ENCODE peak calls at places on chromosomes 5 and 9, in five cellular contexts. U is stomach, P is breast epithelium, M is sigmoid colon, F is uterus. I is an unnamed sample.

GRCh38 chr9:76394023-76394895 is at the start of gene RFK:
- DNase-seq in U (peak; percentile 94), P (peak; percentile 68), M (peak; percentile 97), F (peak; percentile 91), I (peak; percentile 53)

GRCh38 chr5:54013556-54014157 is 296.7 kb downstream of the ARL15 start:
- DNase-seq in U (no peak), P (no peak), M (no peak), F (no peak), I (no peak)

GRCh38 chr5:60972225-60972624 is 27.2 kb downstream of the NDUFAF2 start:
- DNase-seq in U (no peak), P (no peak), M (no peak), F (no peak), I (no peak)

GRCh38 chr5:174223355-174223754 is 177.8 kb downstream of the NSG2 start:
- DNase-seq in U (no peak), P (no peak), M (no peak), F (no peak), I (no peak)

GRCh38 chr5:129392681-129393080 is 67.4 kb upstream of the ADAMTS19 start:
- DNase-seq in U (no peak), P (no peak), M (no peak), F (no peak), I (no peak)

GRCh38 chr5:112973036-112973435 is 3.6 kb upstream of the DCP2 start:
- DNase-seq in U (no peak), P (no peak), M (no peak), F (no peak), I (no peak)

GRCh38 chr9:14153310-14153720 is 160.6 kb downstream of the NFIB start:
- DNase-seq in U (no peak), P (no peak), M (no peak), F (no peak), I (no peak)

GRCh38 chr5:155996123-155996522 is 330.8 kb upstream of the SGCD start:
- DNase-seq in U (no peak), P (no peak), M (no peak), F (no peak), I (no peak)

GRCh38 chr5:158640581-158640980 is 459.1 kb downstream of the EBF1 start:
- DNase-seq in U (no peak), P (no peak), M (no peak), F (peak; percentile 16), I (no peak)

GRCh38 chr5:154197801-154198461 is 7.4 kb downstream of the GALNT10 start:
- DNase-seq in U (peak; percentile 57), P (peak; percentile 53), M (no peak), F (no peak), I (no peak)
- H3K4me1 ChIP-seq in U (peaks cover 78% of the 10 kb centered on the region), P (peaks cover 12% of the 10 kb centered on the region), M (peaks cover 64% of the 10 kb centered on the region), F (no peaks in the 10 kb centered on the region), I (peaks cover 15% of the 10 kb centered on the region)

GRCh38 chr9:95032580-95033298 is 284.8 kb downstream of the FANCC start:
- DNase-seq in U (no peak), P (no peak), M (no peak), F (no peak), I (no peak)
- H3K4me1 ChIP-seq in U (peaks cover 93% of the 10 kb centered on the region), P (no peaks in the 10 kb centered on the region), M (peaks cover 100% of the 10 kb centered on the region), F (peaks cover 11% of the 10 kb centered on the region), I (peaks cover 99% of the 10 kb centered on the region)

GRCh38 chr9:132729235-132729890 is 59.1 kb downstream of the GTF3C4 start:
- DNase-seq in U (no peak), P (no peak), M (peak; percentile 25), F (no peak), I (no peak)
- H3K4me1 ChIP-seq in U (peaks cover 3% of the 10 kb centered on the region), P (no peaks in the 10 kb centered on the region), M (no peaks in the 10 kb centered on the region), F (no peaks in the 10 kb centered on the region), I (no peaks in the 10 kb centered on the region)

DNA sequence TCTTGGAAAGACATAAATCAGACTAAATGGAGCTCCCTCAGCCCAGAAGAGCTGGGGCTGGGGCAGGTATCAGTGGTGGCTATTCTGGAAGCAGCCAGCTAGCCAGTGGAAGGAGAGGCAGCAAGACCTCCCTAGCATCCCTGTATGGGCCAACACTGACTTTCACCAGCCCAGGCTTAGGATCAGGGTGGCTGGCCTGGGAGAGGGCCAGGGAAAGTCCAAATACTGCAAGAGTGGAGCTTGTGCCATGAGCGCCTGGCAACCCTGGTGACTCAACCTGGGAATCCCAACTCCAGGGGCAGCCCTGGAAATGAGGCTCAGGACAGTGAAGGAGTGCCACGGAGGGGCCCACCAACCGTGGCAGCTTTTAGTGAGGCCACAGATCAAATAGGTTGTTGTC is 7.6 kb upstream of the IRF1 start:
- DNase-seq in U (peak; percentile 60), P (peak; percentile 46), M (peak; percentile 83), F (peak; percentile 44), I (peak; percentile 30)
- H3K4me1 ChIP-seq in U (peaks cover 82% of the 10 kb centered on the region), P (peaks cover 6% of the 10 kb centered on the region), M (peaks cover 47% of the 10 kb centered on the region), F (no peaks in the 10 kb centered on the region), I (peaks cover 40% of the 10 kb centered on the region)

GRCh38 chr5:14182761-14183160 is 39.6 kb downstream of the TRIO start:
- DNase-seq in U (no peak), P (no peak), M (no peak), F (no peak), I (no peak)
- H3K4me1 ChIP-seq in U (peaks cover 90% of the 10 kb centered on the region), P (peaks cover 7% of the 10 kb centered on the region), M (peaks cover 92% of the 10 kb centered on the region), F (peaks cover 6% of the 10 kb centered on the region), I (peaks cover 76% of the 10 kb centered on the region)

GRCh38 chr5:135995979-135996378 is 32.8 kb upstream of the TGFBI start:
- DNase-seq in U (no peak), P (no peak), M (no peak), F (no peak), I (no peak)
- H3K4me1 ChIP-seq in U (peaks cover 12% of the 10 kb centered on the region), P (no peaks in the 10 kb centered on the region), M (peaks cover 32% of the 10 kb centered on the region), F (no peaks in the 10 kb centered on the region), I (peaks cover 5% of the 10 kb centered on the region)

GRCh38 chr9:136606687-136607333 is 55.9 kb upstream of the EGFL7 start:
- DNase-seq in U (no peak), P (no peak), M (no peak), F (no peak), I (no peak)
- H3K4me1 ChIP-seq in U (peaks cover 58% of the 10 kb centered on the region), P (no peaks in the 10 kb centered on the region), M (peaks cover 39% of the 10 kb centered on the region), F (no peaks in the 10 kb centered on the region), I (no peaks in the 10 kb centered on the region)

GRCh38 chr9:114016629-114017423 is 61.3 kb downstream of the AMBP start:
- DNase-seq in U (peak; percentile 23), P (peak; percentile 14), M (peak; percentile 54), F (peak; percentile 7), I (no peak)
- H3K4me1 ChIP-seq in U (no peaks in the 10 kb centered on the region), P (no peaks in the 10 kb centered on the region), M (no peaks in the 10 kb centered on the region), F (no peaks in the 10 kb centered on the region), I (no peaks in the 10 kb centered on the region)